ENCODE peak calls at places on chromosome 7, in eight cellular contexts. H is choroid plexus epithelial cell, L is BJ, M is colonic mucosa, J is left ventricle myocardium inferior, D is heart right ventricle, O is mammary epithelial cell, S is fibroblast of the aortic adventitia. E is an unnamed sample.

GRCh38 chr7:157962458-157963306 is 624.9 kb downstream of the PTPRN2 start:
- DNase-seq in M (no peak), J (no peak), D (no peak), L (no peak), H (no peak), O (no peak), S (no peak), E (no peak)

GRCh38 chr7:155298288-155298833 is 683 bp downstream of the INSIG1 start:
- DNase-seq in L (no peak), S (no peak), D (peak), H (no peak), O (no peak), J (no peak), M (peak), E (no peak)

GRCh38 chr7:148718431-148718830 is 19.7 kb downstream of the CUL1 start:
- DNase-seq in S (no peak), J (no peak), O (no peak), M (no peak), D (no peak), L (no peak), H (no peak), E (no peak)

GRCh38 chr7:142813262-142813661 is 41.6 kb upstream of the EPHB6 start:
- DNase-seq in H (peak), M (no peak), S (peak), J (no peak), O (no peak), D (no peak), L (no peak), E (peak)

GRCh38 chr7:122974229-122974628 is 21.3 kb downstream of the TAS2R16 start:
- DNase-seq in L (no peak), S (no peak), H (no peak), J (no peak), M (no peak), D (no peak), O (no peak), E (no peak)

GRCh38 chr7:80770675-80771081 is 132.2 kb downstream of the CD36 start:
- DNase-seq in S (no peak), D (no peak), M (no peak), L (no peak), O (no peak), H (no peak), J (no peak), E (no peak)

GRCh38 chr7:120857558-120858298 is at the start of gene TSPAN12:
- DNase-seq in O (peak), L (no peak), H (peak), J (peak), M (peak), S (peak), D (peak), E (peak)

GRCh38 chr7:81210092-81211064 is 291.5 kb upstream of the SEMA3C start:
- DNase-seq in S (peak), H (peak), D (no peak), O (no peak), M (no peak), J (no peak), L (no peak), E (peak)

GRCh38 chr7:22563115-22563514 is 63.1 kb upstream of the STEAP1B start:
- DNase-seq in O (no peak), H (no peak), S (no peak), D (no peak), L (no peak), J (no peak), M (no peak), E (no peak)

GRCh38 chr7:38825721-38826440 is 83.1 kb downstream of the VPS41 start:
- DNase-seq in O (no peak), H (peak), M (no peak), S (peak), L (no peak), J (no peak), D (no peak), E (peak)

GRCh38 chr7:25597881-25598456 is 369.7 kb upstream of the NPVF start:
- DNase-seq in S (no peak), J (no peak), H (peak), L (no peak), M (no peak), O (no peak), D (no peak), E (no peak)

GRCh38 chr7:111730476-111731300 is 168.4 kb upstream of the IMMP2L start:
- DNase-seq in H (peak), D (no peak), L (no peak), J (no peak), S (peak), O (peak), M (no peak), E (peak)

GRCh38 chr7:39978252-39978934 is 28.3 kb downstream of the CDK13 start:
- DNase-seq in H (no peak), M (no peak), L (no peak), J (no peak), O (no peak), S (no peak), D (no peak), E (no peak)

GRCh38 chr7:11471255-11471654 is 360.7 kb downstream of the THSD7A start:
- DNase-seq in J (no peak), L (no peak), S (no peak), M (no peak), H (no peak), D (no peak), O (no peak), E (no peak)

GRCh38 chr7:74439546-74439945 is 14.2 kb upstream of the GTF2IRD1 start:
- DNase-seq in S (no peak), J (no peak), M (no peak), L (no peak), H (no peak), O (no peak), D (no peak), E (no peak)

GRCh38 chr7:132618956-132619305 is 42.7 kb upstream of the PLXNA4 start:
- DNase-seq in L (no peak), D (no peak), H (peak), J (no peak), M (no peak), O (no peak), S (peak), E (peak)

GRCh38 chr7:130374507-130374906 is 5.8 kb upstream of the CPA1 start:
- DNase-seq in J (no peak), L (no peak), H (no peak), O (no peak), M (no peak), D (no peak), S (no peak), E (no peak)

GRCh38 chr7:84529480-84530205 is 335.1 kb upstream of the SEMA3A start:
- DNase-seq in D (no peak), O (peak), J (no peak), L (peak), S (peak), M (no peak), H (peak), E (peak)

GRCh38 chr7:27211084-27211446 is 11.2 kb upstream of the HOXA13 start:
- DNase-seq in H (no peak), O (no peak), M (no peak), D (no peak), S (no peak), L (no peak), J (no peak), E (no peak)

GRCh38 chr7:5424689-5425506 is 1.3 kb upstream of the TNRC18 start:
- DNase-seq in O (peak), S (peak), H (peak), J (peak), M (peak), L (no peak), D (peak), E (peak)
- TF ChIP-seq CTCF in O (no peak), S (peak), H (peak), J (no peak), M (no peak), L (peak), D (no peak), E (no peak)

GRCh38 chr7:115822380-115822779 is 208.2 kb downstream of the TFEC start:
- DNase-seq in H (no peak), O (no peak), J (no peak), S (no peak), L (no peak), D (no peak), M (no peak), E (no peak)

GRCh38 chr7:115812796-115813195 is 217.8 kb downstream of the TFEC start:
- DNase-seq in O (no peak), H (no peak), L (no peak), J (no peak), S (no peak), D (no peak), M (no peak), E (no peak)

DNA sequence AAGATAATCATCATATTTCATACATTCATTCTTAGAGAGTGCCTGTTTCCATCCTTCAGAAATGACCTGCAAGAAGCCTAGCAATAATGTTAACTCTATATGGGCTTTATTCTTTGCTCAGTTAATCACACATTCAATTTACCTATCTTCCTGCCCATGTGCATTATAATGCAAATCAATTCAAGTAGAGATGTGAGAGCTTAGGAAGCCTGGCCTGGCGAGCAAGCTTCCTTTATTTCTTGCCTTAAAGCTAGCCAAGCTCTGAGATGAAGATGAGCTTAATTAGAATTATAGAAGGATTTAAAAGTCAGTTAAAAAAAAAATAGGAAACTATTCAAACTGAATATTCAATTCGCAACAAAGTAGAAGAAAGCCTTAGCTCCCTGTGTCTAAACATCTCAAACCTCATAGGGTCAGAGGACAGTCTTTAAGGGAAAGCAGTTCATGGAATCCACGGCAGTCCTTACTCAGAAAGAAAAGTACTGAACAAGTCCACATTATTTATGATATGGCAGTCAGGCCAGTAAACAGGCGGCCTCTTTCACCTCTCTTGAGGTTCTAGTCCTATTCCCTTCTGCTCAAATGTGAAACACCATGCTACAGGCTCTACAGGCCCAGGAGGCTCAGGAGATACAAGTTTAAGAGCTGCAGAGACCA is 214.1 kb downstream of the TFEC start:
- DNase-seq in S (no peak), D (no peak), H (no peak), J (no peak), L (no peak), M (no peak), O (no peak), E (no peak)
- H3K4me3 ChIP-seq in S (no peak), D (no peak), H (no peak), J (no peak), L (no peak), M (no peak), O (no peak), E (no peak)

GRCh38 chr7:1247527-1248041 is 14.9 kb downstream of the UNCX start:
- DNase-seq in M (no peak), D (no peak), S (no peak), L (no peak), O (no peak), J (no peak), H (no peak), E (no peak)
- TF ChIP-seq CTCF in M (no peak), D (no peak), S (no peak), L (no peak), O (no peak), J (no peak), H (no peak), E (no peak)

GRCh38 chr7:29095666-29096560 is 50.4 kb downstream of the CPVL start:
- DNase-seq in D (no peak), S (no peak), H (no peak), O (peak), J (no peak), L (no peak), M (no peak), E (no peak)

GRCh38 chr7:29091722-29092121 is 54.6 kb downstream of the CPVL start:
- DNase-seq in S (no peak), D (no peak), L (no peak), J (no peak), O (peak), H (peak), M (no peak), E (no peak)

GRCh38 chr7:29086545-29086944 is 59.8 kb downstream of the CPVL start:
- DNase-seq in L (no peak), D (no peak), M (no peak), H (no peak), J (no peak), S (no peak), O (no peak), E (no peak)

GRCh38 chr7:29087840-29088169 is 58.5 kb downstream of the CPVL start:
- DNase-seq in D (no peak), H (no peak), S (no peak), L (no peak), M (no peak), J (no peak), O (no peak), E (no peak)

GRCh38 chr7:29091121-29091601 is 55.2 kb downstream of the CPVL start:
- DNase-seq in S (no peak), H (peak), O (no peak), J (peak), M (peak), D (peak), L (no peak), E (peak)
- H3K4me3 ChIP-seq in S (peak), H (peak), O (peak), J (peak), M (peak), D (no peak), L (peak), E (peak)

GRCh38 chr7:99459087-99459486 is 6.9 kb downstream of the ATP5MF start:
- DNase-seq in D (no peak), O (no peak), L (no peak), J (no peak), H (peak), S (peak), M (no peak), E (no peak)
- TF ChIP-seq CTCF in D (no peak), O (peak), L (peak), J (no peak), H (peak), S (peak), M (no peak), E (peak)

GRCh38 chr7:151440799-151441443 is 980 bp upstream of the CRYGN start:
- DNase-seq in O (no peak), J (no peak), M (no peak), D (no peak), L (no peak), H (peak), S (no peak), E (no peak)
- H3K4me3 ChIP-seq in O (no peak), J (no peak), M (no peak), D (no peak), L (no peak), H (no peak), S (no peak), E (no peak)

DNA sequence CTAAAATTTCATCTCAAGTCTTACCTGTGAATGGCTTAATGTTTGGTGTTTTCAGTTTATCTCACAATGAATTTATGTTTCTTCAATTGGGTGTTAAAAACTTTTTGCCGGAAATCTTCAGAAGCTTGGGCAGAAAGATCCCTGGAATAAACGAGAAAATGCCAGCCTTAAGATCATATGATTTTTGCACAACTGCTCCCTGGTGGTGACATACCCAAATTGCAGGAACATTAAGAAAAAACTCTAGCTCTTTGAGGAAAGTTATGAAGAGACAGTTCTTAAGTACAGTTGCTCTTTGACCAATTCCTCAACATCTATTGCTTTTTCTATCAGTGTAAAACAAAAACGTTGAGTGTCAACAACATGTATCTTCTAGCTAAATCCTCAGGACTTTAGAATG is 48.2 kb upstream of the CREB5 start:
- DNase-seq in J (no peak), S (no peak), L (no peak), O (no peak), H (no peak), M (no peak), D (no peak), E (no peak)
- TF ChIP-seq CTCF in J (no peak), S (peak), L (peak), O (peak), H (peak), M (no peak), D (no peak), E (peak)

DNA sequence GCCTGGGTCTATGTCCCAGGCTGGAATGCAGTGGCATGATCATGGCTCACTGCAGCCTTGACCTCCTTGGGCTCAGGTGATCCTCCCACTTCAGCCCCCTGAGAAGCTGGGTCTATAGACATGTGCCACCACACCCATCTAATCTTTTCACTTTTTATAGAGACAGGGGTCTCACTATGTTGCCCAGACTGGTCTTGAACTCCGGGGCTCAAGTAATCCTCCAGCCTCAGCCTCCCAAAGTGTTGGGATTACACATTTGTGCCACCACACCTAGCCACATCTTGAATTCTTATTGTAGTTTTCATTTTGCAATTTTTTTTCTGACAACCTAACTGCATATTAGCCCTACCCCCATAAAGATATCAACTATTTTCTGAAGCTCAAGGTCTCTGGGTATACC is 18.4 kb upstream of the COL1A2 start:
- DNase-seq in J (no peak), M (no peak), H (no peak), D (no peak), L (no peak), S (no peak), O (no peak), E (no peak)
- H3K4me3 ChIP-seq in J (peak), M (no peak), H (no peak), D (no peak), L (no peak), S (peak), O (no peak), E (peak)

GRCh38 chr7:665751-666453 is 60.6 kb upstream of the DNAAF5 start:
- DNase-seq in J (peak), H (peak), S (no peak), L (no peak), M (no peak), D (peak), O (no peak), E (peak)
- TF ChIP-seq CTCF in J (peak), H (peak), S (peak), L (peak), M (no peak), D (no peak), O (no peak), E (peak)

E was measured in foreskin fibroblast.